ENCODE peak calls at places on chromosomes 7 and 10, in eight cellular contexts. K is AML-193; X is HL-60; C is dorsolateral prefrontal cortex; W is activated T-cell treated with anti-CD3 and anti-CD28 coated beads, Interleukin-2, amount 50 U/mL, for 72 hours; O is SJSA1; G is kidney tubule cell; U is progenitor cell of endocrine pancreas. I is an unnamed sample.

GRCh38 chr7:135707570-135707966 is 20.4 kb downstream of the SLC13A4 start:
- DNase-seq in K (no peak), X (peak), C (no peak), W (no peak), O (no peak), G (no peak), U (no peak), I (no peak)

GRCh38 chr10:59674211-59674836 is 35.3 kb downstream of the SLC16A9 start:
- DNase-seq in K (no peak), X (no peak), C (no peak), W (no peak), O (no peak), G (peak), U (no peak), I (no peak)

GRCh38 chr7:158384746-158385145 is 202.9 kb downstream of the PTPRN2 start:
- DNase-seq in K (no peak), X (no peak), C (no peak), W (no peak), O (no peak), G (no peak), U (no peak), I (no peak)

GRCh38 chr10:27242951-27243551 is 2.5 kb upstream of the ACBD5 start:
- DNase-seq in K (peak), X (peak), C (peak), W (peak), O (peak), G (peak), U (no peak), I (no peak)

GRCh38 chr10:34627331-34627730 is 187.8 kb downstream of the PARD3 start:
- DNase-seq in K (peak), X (no peak), C (no peak), W (no peak), O (no peak), G (no peak), U (no peak), I (no peak)

GRCh38 chr7:28842769-28843295 is 115.3 kb downstream of the TRIL start:
- DNase-seq in K (no peak), X (no peak), C (no peak), W (no peak), O (no peak), G (no peak), U (no peak), I (no peak)

GRCh38 chr10:78515037-78515872 is 481.6 kb downstream of the RPS24 start:
- DNase-seq in K (no peak), X (no peak), C (no peak), W (no peak), O (no peak), G (no peak), U (no peak), I (no peak)

GRCh38 chr10:126191192-126191591 is 197.1 kb downstream of the ADAM12 start:
- DNase-seq in K (no peak), X (no peak), C (no peak), W (no peak), O (no peak), G (no peak), U (no peak), I (no peak)

GRCh38 chr7:22841954-22842353 is 19.3 kb upstream of the TOMM7 start:
- DNase-seq in K (no peak), X (no peak), C (no peak), W (no peak), O (no peak), G (no peak), U (no peak), I (no peak)

GRCh38 chr7:139481364-139481763 is 2.1 kb downstream of the KLRG2 start:
- DNase-seq in K (no peak), X (no peak), C (no peak), W (no peak), O (no peak), G (no peak), U (no peak), I (no peak)

GRCh38 chr10:72263613-72264241 is 10.0 kb upstream of the DDIT4 start:
- DNase-seq in K (no peak), X (no peak), C (no peak), W (no peak), O (no peak), G (peak), U (no peak), I (no peak)

GRCh38 chr10:8049874-8050560 is 4.5 kb upstream of the GATA3 start:
- DNase-seq in K (no peak), X (no peak), C (no peak), W (no peak), O (peak), G (no peak), U (no peak), I (no peak)

GRCh38 chr10:93652857-93653256 is 40.5 kb downstream of the PDE6C start:
- DNase-seq in K (no peak), X (no peak), C (no peak), W (no peak), O (no peak), G (peak), U (no peak), I (no peak)

GRCh38 chr10:86959737-86960002 is 1.3 kb downstream of the SNCG start:
- DNase-seq in K (no peak), X (no peak), C (no peak), W (no peak), O (no peak), G (no peak), U (no peak), I (no peak)

GRCh38 chr10:77531441-77532001 is 106.1 kb downstream of the KCNMA1 start:
- DNase-seq in K (no peak), X (no peak), C (peak), W (no peak), O (peak), G (peak), U (no peak), I (peak)

GRCh38 chr7:132376361-132377013 is 199.8 kb downstream of the PLXNA4 start:
- DNase-seq in K (no peak), X (no peak), C (no peak), W (no peak), O (no peak), G (no peak), U (no peak), I (no peak)

GRCh38 chr10:95660283-95660682 is 3.8 kb upstream of the ALDH18A1 start:
- DNase-seq in K (no peak), X (no peak), C (no peak), W (no peak), O (no peak), G (peak), U (no peak), I (no peak)

I was measured in amniotic stem cell.